ENCODE peak calls at places on chromosomes 3 and 15, in six cellular contexts. L, J, Y, G, W and F are unnamed samples.

GRCh38 chr3:127458698-127459097 is 131.8 kb downstream of the TPRA1 start:
- DNase-seq in J (no peak), G (no peak), Y (no peak), L (no peak), W (no peak), F (no peak)

GRCh38 chr15:87752250-87752951 is 504.1 kb downstream of the NTRK3 start:
- DNase-seq in W (no peak), L (no peak), J (peak; percentile 93), Y (peak; percentile 55), G (no peak), F (peak; percentile 78)

GRCh38 chr3:2511356-2511755 is 412.7 kb downstream of the CNTN4 start:
- DNase-seq in W (no peak), J (no peak), Y (no peak), L (peak; percentile 27), G (peak; percentile 15), F (no peak)

GRCh38 chr3:51982838-51983577 is at the start of gene ACY1:
- DNase-seq in Y (peak; percentile 93), L (peak; percentile 91), W (peak; percentile 96), J (peak; percentile 81), G (peak; percentile 83), F (peak; percentile 68)

GRCh38 chr3:176697284-176697889 is 499.9 kb downstream of the TBL1XR1 start:
- DNase-seq in Y (no peak), J (no peak), W (no peak), L (no peak), G (no peak), F (no peak)

GRCh38 chr3:197430961-197431910 is 124.5 kb downstream of the BDH1 start:
- DNase-seq in J (peak; percentile 73), W (peak; percentile 8), L (no peak), G (no peak), Y (peak; percentile 41), F (no peak)

GRCh38 chr15:44394062-44394461 is 33.4 kb upstream of the CTDSPL2 start:
- DNase-seq in L (no peak), G (no peak), J (peak; percentile 42), Y (no peak), W (no peak), F (no peak)

GRCh38 chr3:62529230-62529629 is 155.9 kb upstream of the FEZF2 start:
- DNase-seq in J (peak; percentile 8), L (peak; percentile 34), W (no peak), Y (peak; percentile 32), G (no peak), F (no peak)

GRCh38 chr15:45347033-45347432 is 31.3 kb downstream of the GATM start:
- DNase-seq in G (no peak), J (no peak), W (no peak), L (no peak), Y (no peak), F (no peak)

GRCh38 chr15:63539517-63539916 is 35.1 kb downstream of the USP3 start:
- DNase-seq in G (no peak), W (no peak), L (no peak), J (no peak), Y (no peak), F (no peak)

GRCh38 chr15:98668566-98669308 is 20.4 kb downstream of the IGF1R start:
- DNase-seq in J (peak; percentile 80), W (no peak), L (no peak), Y (peak; percentile 62), G (no peak), F (no peak)

GRCh38 chr3:174441588-174442316 is 417.4 kb upstream of the NAALADL2 start:
- DNase-seq in J (no peak), Y (peak; percentile 87), L (no peak), G (no peak), W (no peak), F (peak; percentile 57)

GRCh38 chr3:173970206-173970605 is 572.7 kb downstream of the NLGN1 start:
- DNase-seq in W (no peak), J (no peak), Y (no peak), L (no peak), G (no peak), F (no peak)

GRCh38 chr15:70258369-70259029 is 160.8 kb upstream of the TLE3 start:
- DNase-seq in G (no peak), W (peak; percentile 82), L (peak; percentile 24), J (no peak), Y (no peak), F (no peak)

GRCh38 chr3:49104052-49104426 is 518 bp downstream of the QARS1 start:
- DNase-seq in W (no peak), Y (no peak), G (no peak), J (no peak), L (no peak), F (no peak)

GRCh38 chr3:181725033-181725775 is 13.5 kb downstream of the SOX2 start:
- DNase-seq in W (no peak), G (no peak), Y (no peak), J (no peak), L (no peak), F (no peak)

GRCh38 chr15:37081985-37082384 is 18.4 kb downstream of the MEIS2 start:
- DNase-seq in J (no peak), G (no peak), L (no peak), Y (no peak), W (no peak), F (no peak)

GRCh38 chr15:92343869-92344643 is 49.6 kb upstream of the ST8SIA2 start:
- DNase-seq in W (no peak), L (peak; percentile 68), G (no peak), Y (no peak), J (no peak), F (no peak)

GRCh38 chr3:185087419-185087818 is 65.4 kb downstream of the C3orf70 start:
- DNase-seq in G (no peak), Y (no peak), J (no peak), L (no peak), W (no peak), F (no peak)

GRCh38 chr3:110625126-110625798 is 446.4 kb upstream of the NECTIN3 start:
- DNase-seq in Y (no peak), G (no peak), L (no peak), J (no peak), W (no peak), F (no peak)

GRCh38 chr15:25060996-25061620 is 106.3 kb downstream of the SNRPN start:
- DNase-seq in G (no peak), W (no peak), J (no peak), L (no peak), Y (no peak), F (no peak)
- H3K9me3 ChIP-seq in G (peaks cover 100% of the 10 kb centered on the region), W (peaks cover 100% of the 10 kb centered on the region), J (peaks cover 100% of the 10 kb centered on the region), L (peaks cover 100% of the 10 kb centered on the region), Y (peaks cover 46% of the 10 kb centered on the region), F (peaks cover 100% of the 10 kb centered on the region)

DNA sequence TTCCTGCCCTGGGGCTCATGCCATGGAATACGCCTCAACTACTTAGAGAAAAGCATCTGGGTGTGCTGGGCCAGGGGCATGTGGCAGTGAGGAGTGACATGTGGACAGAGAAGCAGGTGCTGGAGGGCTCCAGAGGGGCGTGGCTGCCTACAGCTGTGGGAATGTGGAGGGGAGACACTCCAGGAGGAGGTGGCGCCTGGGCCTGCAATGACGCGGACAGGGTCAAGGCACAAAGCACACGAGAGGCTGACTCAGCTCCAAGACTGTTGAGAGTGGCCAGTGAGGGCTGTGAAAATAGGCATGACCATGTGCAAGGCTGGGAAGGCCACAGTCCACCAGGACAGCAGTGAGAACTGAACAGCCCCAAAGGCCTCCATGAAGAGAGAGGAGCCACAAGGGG is 48.5 kb downstream of the PTH1R start:
- DNase-seq in J (peak; percentile 82), W (peak; percentile 82), Y (peak; percentile 79), L (no peak), G (no peak), F (no peak)
- H3K4me3 ChIP-seq in J (no peak overlapping the region), W (no peak overlapping the region), Y (no peak overlapping the region), L (no peak overlapping the region), G (no peak overlapping the region), F (no peak overlapping the region)

DNA sequence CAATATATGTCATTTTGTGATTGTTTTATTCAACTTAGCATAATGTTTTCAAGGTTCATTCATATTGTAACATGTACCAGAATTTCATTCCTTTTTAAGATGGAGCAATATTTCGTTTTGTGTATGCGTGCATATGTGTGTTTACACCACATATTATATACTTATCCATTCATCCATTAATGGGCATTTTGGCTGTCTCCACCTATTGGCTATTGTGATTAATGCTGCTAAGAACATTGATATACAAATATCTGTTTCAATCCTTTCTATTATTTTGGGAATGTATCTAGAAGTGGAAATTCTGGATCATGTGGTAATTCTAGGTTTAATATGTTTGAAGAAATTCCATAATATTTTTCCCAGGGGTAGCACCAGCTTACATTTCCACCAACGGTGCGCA is 403.9 kb upstream of the LMCD1 start:
- DNase-seq in L (no peak), W (no peak), J (no peak), Y (no peak), G (no peak), F (no peak)
- TF ChIP-seq CTCF in L (no peak), W (no peak), J (no peak), Y (no peak), G (no peak), F (no peak)

DNA sequence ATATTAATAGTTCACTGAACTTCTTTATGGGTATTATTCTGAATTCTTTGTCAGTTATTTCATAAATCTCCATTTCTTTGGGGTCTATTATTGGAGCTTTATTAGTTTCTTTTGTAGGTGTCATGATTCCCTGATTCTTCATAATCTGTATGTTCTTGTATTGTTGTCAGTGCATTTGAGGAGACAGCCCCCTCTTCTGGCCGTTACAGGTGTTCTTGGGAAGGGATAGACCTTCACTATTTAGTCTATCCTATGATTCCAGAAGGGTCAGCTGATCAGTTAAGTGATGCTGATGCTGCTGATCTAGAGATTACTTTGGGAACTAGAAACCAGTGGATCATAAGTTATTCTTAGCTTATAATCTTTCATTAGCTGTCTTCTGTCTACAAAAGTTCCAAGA is 34.9 kb downstream of the TMEM39A start:
- DNase-seq in J (no peak), L (no peak), W (no peak), Y (no peak), G (no peak), F (no peak)
- H3K9me3 ChIP-seq in J (peaks cover 26% of the 10 kb centered on the region), L (peaks cover 54% of the 10 kb centered on the region), W (peaks cover 34% of the 10 kb centered on the region), Y (no peaks in the 10 kb centered on the region), G (peaks cover 8% of the 10 kb centered on the region), F (peaks cover 9% of the 10 kb centered on the region)

GRCh38 chr3:71048948-71049347 is 534.6 kb downstream of the FOXP1 start:
- DNase-seq in W (no peak), L (no peak), Y (no peak), J (no peak), G (no peak), F (no peak)
- H3K4me3 ChIP-seq in W (no peak overlapping the region), L (peak overlapping the region; percentile 12), Y (no peak overlapping the region), J (no peak overlapping the region), G (no peak overlapping the region), F (no peak overlapping the region)

GRCh38 chr3:43728476-43728875 is 37.7 kb downstream of the ABHD5 start:
- DNase-seq in Y (no peak), G (no peak), W (no peak), L (no peak), J (no peak), F (no peak)
- TF ChIP-seq CTCF in Y (no peak), G (no peak), W (no peak), L (no peak), J (no peak), F (no peak)